ENCODE peak calls at places on chromosomes 6 and 20, in five cellular contexts. Y is AG09309; N is NB4; K is CD8-positive, alpha-beta T cell; R is cardiac fibroblast. Q is an unnamed sample.
A peak's percentile ranks its signal among the peaks of the same experiment; 100 is the strongest.

GRCh38 chr6:14711056-14711703 is 534.7 kb upstream of the JARID2 start:
- DNase-seq in Y (peak; percentile 72), N (peak; percentile 96), K (no peak), R (peak; percentile 93), Q (peak; percentile 78)

GRCh38 chr6:2127484-2127911 is 117.9 kb downstream of the GMDS start:
- DNase-seq in Y (no peak), N (no peak), K (no peak), R (no peak), Q (no peak)

GRCh38 chr20:58420798-58421496 is 31.9 kb downstream of the VAPB start:
- DNase-seq in Y (peak; percentile 14), N (no peak), K (no peak), R (peak; percentile 73), Q (peak; percentile 58)

GRCh38 chr6:166446567-166447065 is 63.9 kb upstream of the MPC1 start:
- DNase-seq in Y (no peak), N (no peak), K (no peak), R (no peak), Q (no peak)

GRCh38 chr6:63471654-63472053 is 100.6 kb upstream of the LOC128125822 start:
- DNase-seq in Y (no peak), N (no peak), K (no peak), R (no peak), Q (no peak)

GRCh38 chr20:7843613-7844012 is 96.6 kb downstream of the HAO1 start:
- DNase-seq in Y (peak; percentile 20), N (no peak), K (no peak), R (peak; percentile 85), Q (no peak)

GRCh38 chr20:50380697-50381040 is 129.5 kb upstream of the PTPN1 start:
- DNase-seq in Y (no peak), N (no peak), K (no peak), R (peak; percentile 54), Q (peak; percentile 26)

GRCh38 chr20:18039063-18039462 is 18.7 kb downstream of the OVOL2 start:
- DNase-seq in Y (no peak), N (no peak), K (no peak), R (no peak), Q (no peak)

GRCh38 chr20:45821942-45822341 is 5.2 kb downstream of the TNNC2 start:
- DNase-seq in Y (no peak), N (no peak), K (no peak), R (no peak), Q (no peak)

GRCh38 chr6:14959324-14959885 is 286.5 kb upstream of the JARID2 start:
- DNase-seq in Y (no peak), N (no peak), K (no peak), R (no peak), Q (no peak)

GRCh38 chr6:32188381-32189081 is 1.5 kb downstream of the PBX2 start:
- DNase-seq in Y (no peak), N (no peak), K (no peak), R (peak; percentile 25), Q (no peak)

GRCh38 chr6:164114656-164115055 is 700.1 kb downstream of the QKI start:
- DNase-seq in Y (no peak), N (no peak), K (no peak), R (no peak), Q (no peak)

GRCh38 chr6:3457710-3458605 is 1.1 kb upstream of the SLC22A23 start:
- DNase-seq in Y (no peak), N (peak; percentile 31), K (no peak), R (peak; percentile 38), Q (peak; percentile 29)

GRCh38 chr6:99216959-99217358 is 132.5 kb downstream of the FAXC start:
- DNase-seq in Y (no peak), N (no peak), K (no peak), R (no peak), Q (no peak)
- H3K4me3 ChIP-seq in Y (no peak overlapping the region), N (no peak overlapping the region), K (no peak overlapping the region), R (no peak overlapping the region), Q (no peak overlapping the region)

DNA sequence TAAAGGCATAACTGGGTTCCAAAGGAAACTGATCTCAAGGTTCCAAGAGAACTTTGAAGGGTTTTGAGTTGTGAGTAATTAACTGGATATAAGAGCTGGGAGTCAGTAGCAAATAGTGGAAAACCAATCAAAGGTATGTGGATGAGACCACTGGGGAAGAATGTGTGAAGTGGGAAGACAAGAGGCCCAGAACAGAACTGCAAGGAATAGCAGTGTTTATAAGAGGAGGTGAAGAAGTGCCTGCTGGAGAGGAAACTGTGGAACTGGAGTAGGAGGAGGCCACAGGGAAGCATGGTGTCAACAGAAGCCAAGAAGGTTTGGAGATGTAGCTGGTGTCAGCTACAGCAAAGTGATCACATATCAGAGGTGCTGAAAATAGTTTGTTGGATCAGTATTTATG is 18.7 kb upstream of the HDAC2 start:
- DNase-seq in Y (no peak), N (no peak), K (no peak), R (no peak), Q (no peak)
- TF ChIP-seq CTCF in Y (no peak), N (no peak), K (no peak), R (no peak), Q (no peak)

GRCh38 chr6:134035823-134036296 is 16.6 kb downstream of the SLC2A12 start:
- DNase-seq in Y (no peak), N (peak; percentile 61), K (no peak), R (peak; percentile 57), Q (peak; percentile 84)
- H3K4me3 ChIP-seq in Y (no peak overlapping the region), N (no peak overlapping the region), K (no peak overlapping the region), R (no peak overlapping the region), Q (no peak overlapping the region)

GRCh38 chr6:44304282-44305199 is 8.6 kb downstream of the AARS2 start:
- DNase-seq in Y (no peak), N (peak; percentile 71), K (peak; percentile 49), R (peak; percentile 54), Q (peak; percentile 42)
- TF ChIP-seq CTCF in Y (peak; percentile 74), N (peak; percentile 87), K (peak; percentile 80), R (peak; percentile 84), Q (peak; percentile 81)